ENCODE peak calls at places on chromosomes 2 and 18, in four cellular contexts. F, L, I and Q are unnamed samples.

GRCh38 chr2:214261683-214262082 is 149.2 kb upstream of the VWC2L start:
- DNase-seq in F (no peak), L (no peak), I (no peak), Q (no peak)

GRCh38 chr2:99180755-99181647 is at the start of the genes MITD1 and MRPL30:
- DNase-seq in F (peak), L (peak), I (peak), Q (peak)

GRCh38 chr2:143513081-143513480 is 383.9 kb downstream of the ARHGAP15 start:
- DNase-seq in F (peak), L (peak), I (no peak), Q (no peak)

GRCh38 chr18:76658627-76659026 is 163.6 kb upstream of the ZNF516 start:
- DNase-seq in F (peak), L (no peak), I (no peak), Q (no peak)

GRCh38 chr18:39661856-39662366 is 2096.3 kb upstream of the CELF4 start:
- DNase-seq in F (no peak), L (no peak), I (no peak), Q (no peak)

GRCh38 chr2:9392895-9393757 is 30.2 kb downstream of the ITGB1BP1 start:
- DNase-seq in F (peak), L (peak), I (no peak), Q (no peak)

GRCh38 chr2:119871725-119872124 is 112.0 kb downstream of the PTPN4 start:
- DNase-seq in F (no peak), L (no peak), I (no peak), Q (no peak)

GRCh38 chr2:42008241-42008911 is 39.4 kb upstream of the PKDCC start:
- DNase-seq in F (peak), L (no peak), I (peak), Q (no peak)

GRCh38 chr2:167190053-167190452 is 301.8 kb downstream of the XIRP2 start:
- DNase-seq in F (no peak), L (peak), I (no peak), Q (no peak)

GRCh38 chr2:106193491-106193976 is 567 bp downstream of the UXS1 start:
- DNase-seq in F (peak), L (peak), I (no peak), Q (peak)

GRCh38 chr2:30078521-30078920 is 68.3 kb upstream of the YPEL5 start:
- DNase-seq in F (no peak), L (no peak), I (no peak), Q (no peak)

GRCh38 chr2:27804146-27804545 is 32.6 kb downstream of the MRPL33 start:
- DNase-seq in F (no peak), L (no peak), I (no peak), Q (no peak)

GRCh38 chr18:29147944-29148343 is 971.0 kb upstream of the CDH2 start:
- DNase-seq in F (peak), L (no peak), I (no peak), Q (no peak)

GRCh38 chr2:148136441-148136840 is 115.5 kb downstream of the MBD5 start:
- DNase-seq in F (no peak), L (no peak), I (no peak), Q (no peak)

GRCh38 chr18:59493019-59493418 is 134.0 kb upstream of the LMAN1 start:
- DNase-seq in F (no peak), L (no peak), I (no peak), Q (no peak)

GRCh38 chr2:206915136-206915535 is 24.2 kb upstream of the CPO start:
- DNase-seq in F (no peak), L (no peak), I (peak), Q (no peak)

GRCh38 chr2:157627594-157628281 is 926 bp downstream of the ACVR1C start:
- DNase-seq in F (peak), L (no peak), I (no peak), Q (peak)
- H3K4me3 ChIP-seq in F (peak), L (peak), I (peak), Q (peak)

DNA sequence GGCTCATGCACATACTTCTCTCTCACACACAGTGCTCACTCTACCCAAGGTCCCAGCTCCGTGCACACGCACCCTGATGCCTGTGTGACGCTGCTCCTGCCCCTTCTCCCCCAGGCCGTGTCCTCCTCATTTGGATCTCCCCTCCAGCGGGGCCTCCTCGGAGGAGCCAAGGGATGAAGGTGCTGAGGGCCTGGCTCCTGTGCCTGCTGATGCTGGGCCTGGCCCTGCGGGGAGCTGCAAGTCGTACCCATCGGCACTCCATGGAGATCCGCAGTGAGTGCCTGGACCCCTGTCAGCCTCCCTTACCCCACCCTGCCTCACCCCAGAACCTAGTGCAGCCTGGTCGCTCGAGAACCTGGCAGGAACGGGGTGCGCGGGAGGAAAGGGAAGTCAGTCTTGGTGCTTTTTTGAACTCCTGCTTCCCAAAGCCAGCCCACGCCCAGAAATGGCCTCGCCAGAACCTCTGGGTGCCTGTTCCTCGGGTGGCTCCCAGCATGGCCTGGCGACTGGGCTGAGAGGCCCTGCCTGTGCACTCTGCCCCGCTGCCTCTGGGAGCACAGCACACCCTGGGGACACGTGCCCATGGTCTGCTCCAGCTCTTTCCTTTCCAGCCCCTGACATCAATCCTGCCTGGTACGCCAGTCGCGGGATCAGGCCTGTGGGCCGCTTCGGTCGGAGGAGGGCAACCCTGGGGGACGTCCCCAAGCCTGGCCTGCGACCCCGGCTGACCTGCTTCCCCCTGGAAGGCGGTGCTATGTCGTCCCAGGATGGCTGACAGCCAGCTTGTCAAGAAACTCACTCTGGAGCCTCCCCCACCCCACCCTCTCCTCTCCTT is at the start of gene PRLH:
- DNase-seq in F (no peak), L (no peak), I (no peak), Q (no peak)
- TF ChIP-seq CTCF in F (no peak), L (no peak), I (no peak), Q (no peak)

DNA sequence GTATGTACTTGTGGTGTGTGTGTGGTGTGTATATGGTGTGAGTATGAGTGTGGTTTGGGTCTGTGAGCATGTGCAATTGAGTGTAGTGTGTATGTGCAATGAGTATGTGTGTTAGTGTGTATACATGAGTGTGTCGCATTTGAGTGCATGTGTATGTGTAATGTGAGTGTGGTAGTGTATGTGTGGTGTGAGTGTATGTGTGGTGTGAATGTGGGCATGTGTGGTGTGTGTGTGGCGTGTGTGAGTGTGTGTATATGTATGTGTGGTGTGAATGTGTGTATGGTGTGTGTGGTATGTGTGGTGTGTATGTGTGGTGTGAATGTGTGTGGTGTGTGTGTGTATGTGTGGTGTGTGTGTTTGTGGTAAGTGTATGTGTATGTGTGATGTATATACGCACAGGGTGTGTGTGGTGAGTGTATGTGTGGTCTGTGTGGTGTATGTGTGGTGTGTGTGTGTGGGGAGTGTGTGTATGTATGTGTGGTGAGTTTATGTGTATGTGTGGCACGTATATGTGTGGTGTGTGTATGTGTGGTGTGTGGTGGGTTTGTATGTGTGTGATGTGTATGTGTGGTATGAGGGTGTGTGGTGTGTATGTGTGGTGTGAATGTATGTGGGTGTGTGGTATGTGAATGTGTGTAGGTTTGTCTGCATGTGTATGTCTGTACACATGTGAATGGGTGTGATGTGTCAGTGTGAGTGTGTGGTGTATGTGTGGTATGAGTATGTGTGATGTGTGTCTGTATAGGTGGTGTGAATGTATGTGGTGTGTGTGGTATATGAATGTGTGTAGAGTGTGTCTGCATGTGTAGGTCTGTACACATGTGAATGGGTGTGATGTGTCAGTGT is 123.4 kb downstream of the DOCK10 start:
- DNase-seq in F (no peak), L (no peak), I (no peak), Q (no peak)
- H3K27ac ChIP-seq in F (no peak), L (no peak), I (no peak), Q (no peak)

DNA sequence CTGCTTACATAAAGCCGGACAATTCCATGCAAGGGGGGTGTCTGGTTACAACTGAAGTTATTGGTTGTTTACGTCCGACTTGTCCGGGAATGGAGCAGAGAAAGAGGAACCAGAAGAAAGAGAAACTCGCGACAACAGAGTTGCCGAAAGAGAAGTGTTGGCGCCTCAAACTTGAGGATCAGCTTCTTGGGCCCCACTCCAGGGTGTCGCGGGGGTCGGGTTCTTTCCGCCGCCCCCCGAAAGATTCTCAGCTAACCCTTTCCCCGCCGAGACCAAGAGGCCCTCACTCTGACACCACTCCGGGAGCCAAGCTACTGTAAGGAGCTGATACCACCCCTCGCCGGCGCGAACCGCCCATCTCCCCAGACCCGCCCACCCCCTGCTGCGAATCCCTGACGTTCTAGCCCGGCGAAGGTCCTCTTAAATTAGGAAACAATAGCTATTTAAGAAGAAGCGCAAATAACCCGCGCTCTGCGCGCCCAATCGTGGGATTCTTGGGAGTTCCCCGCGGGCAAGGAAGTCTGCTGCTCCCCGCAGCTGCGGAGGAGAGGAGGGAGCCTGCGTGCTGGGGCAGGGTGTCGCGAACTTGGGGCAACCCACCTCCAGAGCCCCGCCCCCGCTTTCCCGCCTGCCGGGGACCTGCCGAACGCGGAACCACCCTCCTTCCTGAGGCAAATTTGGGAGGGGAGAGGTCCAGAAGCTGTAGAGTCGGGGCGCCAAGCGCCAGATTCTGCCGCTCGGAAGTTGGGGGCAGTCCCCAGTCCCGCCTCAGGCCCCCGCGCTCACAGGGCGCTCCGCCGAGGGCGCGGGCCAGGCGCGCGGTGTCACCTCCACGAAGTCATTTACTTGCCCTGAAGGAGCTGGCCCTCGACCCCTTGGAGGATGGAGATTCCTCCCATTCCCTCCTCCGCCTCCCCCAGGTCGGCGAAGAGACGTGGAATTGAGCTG is 8.5 kb upstream of the SP9 start:
- DNase-seq in F (no peak), L (no peak), I (no peak), Q (no peak)
- H3K4me3 ChIP-seq in F (peak), L (peak), I (no peak), Q (peak)

DNA sequence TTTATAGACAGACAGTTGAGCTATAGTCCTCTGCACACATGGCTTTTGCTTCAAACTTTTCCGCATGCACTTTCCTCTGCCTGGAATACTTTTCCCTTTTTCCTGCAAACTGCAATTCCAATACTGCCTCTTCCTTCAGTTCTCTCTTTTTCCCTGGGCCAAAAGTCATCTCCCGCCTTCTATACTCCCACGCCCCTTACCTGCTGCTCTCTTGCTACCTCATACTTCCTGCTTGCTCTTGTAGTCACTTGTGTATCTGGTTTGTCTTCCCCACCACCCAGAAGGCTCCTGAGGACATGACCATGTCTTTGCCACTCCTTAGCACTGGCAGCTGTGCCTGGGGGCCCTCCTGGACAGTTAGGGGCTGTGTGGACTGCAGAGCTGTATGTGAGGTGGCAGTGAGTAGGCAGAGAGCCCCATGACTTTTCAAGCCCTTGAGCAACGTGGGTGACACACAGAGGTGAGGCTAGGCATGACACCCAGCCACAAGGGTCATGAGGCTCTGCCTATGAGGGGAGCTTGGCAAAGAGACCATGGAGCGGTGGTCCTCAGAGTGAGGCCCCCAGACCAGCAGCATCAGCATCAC is 23.2 kb downstream of the SPEG start:
- DNase-seq in F (peak), L (no peak), I (peak), Q (no peak)
- TF ChIP-seq CTCF in F (no peak), L (no peak), I (no peak), Q (no peak)

GRCh38 chr2:47070155-47070919 is 84.8 kb downstream of the STPG4 start:
- DNase-seq in F (no peak), L (no peak), I (no peak), Q (no peak)

GRCh38 chr2:47067788-47068407 is 87.2 kb downstream of the STPG4 start:
- DNase-seq in F (no peak), L (no peak), I (no peak), Q (no peak)

GRCh38 chr2:47069628-47070154 is 85.4 kb downstream of the STPG4 start:
- DNase-seq in F (peak), L (peak), I (peak), Q (peak)

GRCh38 chr2:47070920-47071824 is 83.9 kb downstream of the STPG4 start:
- DNase-seq in F (no peak), L (peak), I (peak), Q (peak)

DNA sequence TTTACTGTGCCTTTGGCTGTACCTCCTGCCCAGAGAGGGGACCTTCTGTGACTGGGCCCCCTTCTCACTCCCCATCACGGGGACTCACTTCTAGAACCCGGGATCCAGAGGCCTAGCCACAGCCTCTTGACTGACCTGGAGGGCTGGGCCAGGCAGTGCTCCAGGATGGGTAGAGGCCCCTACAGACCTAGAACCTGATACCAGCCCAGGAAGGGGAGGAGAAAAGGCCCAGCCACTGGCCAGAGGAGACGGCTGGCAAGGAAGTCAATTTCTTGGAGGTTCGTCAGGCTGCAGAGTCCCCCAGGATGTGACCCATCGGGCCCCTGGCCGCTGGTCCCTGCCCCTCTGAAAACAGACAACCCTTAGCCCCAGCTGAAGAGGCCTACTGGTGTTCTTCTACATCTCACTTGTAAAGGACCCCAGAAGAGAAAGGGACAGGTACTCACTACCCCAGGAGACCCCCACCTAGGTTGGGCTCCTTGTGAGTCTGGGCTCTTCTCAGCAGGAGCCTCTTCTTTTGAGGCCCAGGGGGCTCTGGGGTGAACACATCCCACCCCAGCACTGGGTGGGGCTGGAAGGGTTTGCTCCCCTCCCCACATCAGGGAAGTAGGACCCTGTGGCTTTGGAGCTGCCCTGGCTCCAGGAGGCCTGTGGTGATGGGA is 86.0 kb downstream of the STPG4 start:
- DNase-seq in F (no peak), L (no peak), I (no peak), Q (no peak)
- H3K27ac ChIP-seq in F (peak), L (peak), I (peak), Q (peak)

GRCh38 chr2:36697424-36698066 is 1.0 kb downstream of the VIT start:
- DNase-seq in F (no peak), L (no peak), I (no peak), Q (no peak)
- H3K4me3 ChIP-seq in F (no peak), L (peak), I (no peak), Q (peak)

DNA sequence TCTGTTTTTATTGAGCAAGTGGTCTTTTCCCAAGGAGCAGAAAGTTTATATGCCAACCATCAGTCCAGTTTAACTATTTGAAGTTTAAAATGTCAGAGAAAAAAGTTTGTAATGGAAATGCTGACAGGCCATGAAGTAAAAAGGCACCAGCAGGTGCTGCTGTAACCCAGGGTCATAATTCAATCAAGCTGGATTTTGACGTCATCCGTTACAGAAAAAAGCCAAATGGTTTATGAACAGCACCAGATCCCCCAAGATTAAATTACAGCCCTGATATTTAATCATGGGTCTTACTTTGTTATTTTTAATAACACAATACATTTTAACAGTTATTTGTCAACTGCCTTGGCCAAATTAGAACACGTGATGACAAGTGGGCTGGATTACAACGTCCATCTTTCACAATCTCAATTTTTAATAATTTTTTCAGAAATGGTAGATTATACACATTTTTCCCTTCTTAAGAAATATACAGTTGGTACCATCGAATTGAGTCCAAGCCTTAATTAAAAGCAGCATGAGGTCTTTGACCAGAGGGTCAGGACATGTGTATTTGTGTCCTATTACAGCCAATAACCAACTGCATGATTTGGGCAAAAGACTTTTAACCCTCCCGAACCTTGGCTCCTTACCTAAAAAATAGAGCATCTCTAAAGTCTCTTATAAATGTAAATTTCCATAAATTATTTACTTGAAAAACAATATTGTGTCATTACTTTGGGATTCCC is 10.0 kb downstream of the TCF4 start:
- DNase-seq in F (no peak), L (no peak), I (no peak), Q (no peak)
- TF ChIP-seq CTCF in F (no peak), L (no peak), I (no peak), Q (no peak)

DNA sequence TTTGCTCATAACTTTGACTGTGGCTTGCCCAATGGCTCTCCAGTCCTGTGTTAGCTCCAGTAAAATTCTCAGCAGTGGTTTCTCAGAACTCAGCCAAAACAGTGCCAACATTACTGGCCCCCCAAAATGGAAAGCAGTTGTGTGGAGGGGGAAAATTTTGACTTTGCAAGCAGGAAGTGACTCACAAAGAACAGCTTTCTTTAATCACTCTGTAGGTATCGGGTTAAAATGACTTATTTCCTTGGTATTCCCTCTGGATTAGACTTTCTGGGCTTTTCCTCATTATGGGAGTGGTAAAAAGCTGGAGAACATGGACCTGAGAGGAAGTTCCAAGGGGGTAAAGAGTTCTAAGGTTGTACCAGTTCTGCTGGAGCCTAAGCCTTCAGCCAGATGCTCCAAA is 175.7 kb upstream of the RND3 start:
- DNase-seq in F (no peak), L (no peak), I (no peak), Q (no peak)
- H3K27ac ChIP-seq in F (no peak), L (no peak), I (no peak), Q (no peak)